ENCODE peak calls at places on chromosomes 4 and X, in four cellular contexts. J, D, G and Q are unnamed samples.
A peak's percentile ranks its signal among the peaks of the same experiment; 100 is the strongest.

GRCh38 chr4:183398298-183399129 is 45.9 kb upstream of the CDKN2AIP start:
- DNase-seq in G (peak; percentile 20), J (peak; percentile 95), D (peak; percentile 69), Q (peak; percentile 67)

GRCh38 chrX:49177338-49177833 is 5.7 kb downstream of the PLP2 start:
- DNase-seq in G (no peak), D (no peak), J (peak; percentile 76), Q (no peak)

GRCh38 chrX:118182050-118182449 is 65.4 kb upstream of the KLHL13 start:
- DNase-seq in G (no peak), J (no peak), D (peak; percentile 15), Q (no peak)

GRCh38 chr4:66855956-66856355 is 689.3 kb downstream of the CENPC start:
- DNase-seq in G (no peak), D (no peak), J (no peak), Q (no peak)

GRCh38 chrX:21479695-21480280 is 105.6 kb downstream of the CNKSR2 start:
- DNase-seq in J (no peak), G (peak; percentile 6), D (peak; percentile 54), Q (no peak)

GRCh38 chr4:112147697-112148096 is 2.4 kb downstream of the FAM241A start:
- DNase-seq in J (peak; percentile 86), G (no peak), D (no peak), Q (no peak)

GRCh38 chrX:48910926-48911406 is 480 bp downstream of the SLC35A2 start:
- DNase-seq in G (no peak), D (peak; percentile 21), J (peak; percentile 66), Q (no peak)

GRCh38 chr4:37693450-37694190 is 7.4 kb upstream of the RELL1 start:
- DNase-seq in G (no peak), J (peak; percentile 95), D (peak; percentile 97), Q (no peak)

GRCh38 chrX:26414534-26414933 is 198.6 kb downstream of the MAGEB5 start:
- DNase-seq in J (no peak), D (no peak), G (no peak), Q (no peak)

GRCh38 chr4:9762823-9763475 is 18.5 kb upstream of the DRD5 start:
- DNase-seq in G (peak; percentile 84), J (no peak), D (peak; percentile 55), Q (no peak)

GRCh38 chrX:148634591-148634990 is 134.2 kb downstream of the AFF2 start:
- DNase-seq in J (no peak), G (no peak), D (no peak), Q (no peak)

GRCh38 chr4:152779513-152780266 is at the start of the genes ARFIP1 and TIGD4:
- DNase-seq in G (peak; percentile 93), D (peak; percentile 96), J (peak; percentile 96), Q (peak; percentile 80)
- TF ChIP-seq CTCF in G (peak; percentile 9), D (peak; percentile 12), J (no peak), Q (no peak)

GRCh38 chrX:132468454-132468853 is 20.4 kb downstream of the MBNL3 start:
- DNase-seq in D (no peak), G (no peak), J (no peak), Q (no peak)

GRCh38 chrX:132461886-132462285 is 27.0 kb downstream of the MBNL3 start:
- DNase-seq in D (no peak), J (no peak), G (no peak), Q (no peak)

GRCh38 chrX:132467029-132467428 is 21.8 kb downstream of the MBNL3 start:
- DNase-seq in D (peak; percentile 25), G (no peak), J (no peak), Q (no peak)

GRCh38 chrX:132463411-132463810 is 25.4 kb downstream of the MBNL3 start:
- DNase-seq in D (peak; percentile 6), G (no peak), J (peak; percentile 38), Q (no peak)
- TF ChIP-seq CTCF in D (peak; percentile 36), G (peak; percentile 19), J (peak; percentile 35), Q (peak; percentile 77)

GRCh38 chr4:107757860-107758476 is 37.9 kb upstream of the PAPSS1 start:
- DNase-seq in J (peak; percentile 9), D (peak; percentile 44), G (no peak), Q (no peak)
- TF ChIP-seq CTCF in J (peak; percentile 53), D (peak; percentile 52), G (peak; percentile 67), Q (peak; percentile 84)

GRCh38 chr4:175560628-175561027 is 251.4 kb downstream of the GPM6A start:
- DNase-seq in G (no peak), D (peak; percentile 5), J (peak; percentile 27), Q (no peak)
- TF ChIP-seq CTCF in G (no peak), D (peak; percentile 25), J (peak; percentile 41), Q (no peak)

GRCh38 chrX:131762802-131763234 is 218.9 kb downstream of the OR13H1 start:
- DNase-seq in G (no peak), J (no peak), D (peak; percentile 77), Q (no peak)
- TF ChIP-seq CTCF in G (no peak), J (peak; percentile 41), D (peak; percentile 63), Q (no peak)